ENCODE peak calls at places on chromosomes 16 and 17, in six cellular contexts. One of them, this sample, is unnamed.

GRCh38 chr17:10482252-10482651 is 12.9 kb upstream of the MYH4 start:
- DNase-seq in EH: no peak
- DNase-seq in tibial artery: no peak
- DNase-seq in activated CD4-positive, alpha-beta T cell treated with anti-CD3 and anti-CD28 coated beads, Interleukin-2, amount 50 U/mL, for 4 hours: no peak
- DNase-seq in HEK293T: no peak
- DNase-seq in stimulated activated CD4-positive, alpha-beta T cell treated with anti-CD3 and anti-CD28 coated beads, Interleukin-1b, Interleukin-23, amount 100 ng/mL, for 4 hours: no peak
- DNase-seq in this sample: no peak

GRCh38 chr17:82101767-82102679 is 4.0 kb upstream of the FASN start:
- DNase-seq in EH: no peak
- DNase-seq in tibial artery: no peak
- DNase-seq in activated CD4-positive, alpha-beta T cell treated with anti-CD3 and anti-CD28 coated beads, Interleukin-2, amount 50 U/mL, for 4 hours: no peak
- DNase-seq in HEK293T: no peak
- DNase-seq in stimulated activated CD4-positive, alpha-beta T cell treated with anti-CD3 and anti-CD28 coated beads, Interleukin-1b, Interleukin-23, amount 100 ng/mL, for 4 hours: no peak
- DNase-seq in this sample: no peak

GRCh38 chr17:30124273-30124796 is 7.7 kb downstream of the NSRP1 start:
- DNase-seq in EH: no peak
- DNase-seq in tibial artery: no peak
- DNase-seq in activated CD4-positive, alpha-beta T cell treated with anti-CD3 and anti-CD28 coated beads, Interleukin-2, amount 50 U/mL, for 4 hours: no peak
- DNase-seq in HEK293T: no peak
- DNase-seq in stimulated activated CD4-positive, alpha-beta T cell treated with anti-CD3 and anti-CD28 coated beads, Interleukin-1b, Interleukin-23, amount 100 ng/mL, for 4 hours: no peak
- DNase-seq in this sample: no peak

GRCh38 chr16:181668-182021 is 1.4 kb downstream of the HBQ1 start:
- DNase-seq in EH: peak
- DNase-seq in tibial artery: no peak
- DNase-seq in activated CD4-positive, alpha-beta T cell treated with anti-CD3 and anti-CD28 coated beads, Interleukin-2, amount 50 U/mL, for 4 hours: no peak
- DNase-seq in HEK293T: no peak
- DNase-seq in stimulated activated CD4-positive, alpha-beta T cell treated with anti-CD3 and anti-CD28 coated beads, Interleukin-1b, Interleukin-23, amount 100 ng/mL, for 4 hours: no peak
- DNase-seq in this sample: no peak

GRCh38 chr17:6592193-6592592 is 35.8 kb upstream of the PITPNM3 start:
- DNase-seq in EH: no peak
- DNase-seq in tibial artery: no peak
- DNase-seq in activated CD4-positive, alpha-beta T cell treated with anti-CD3 and anti-CD28 coated beads, Interleukin-2, amount 50 U/mL, for 4 hours: no peak
- DNase-seq in HEK293T: no peak
- DNase-seq in stimulated activated CD4-positive, alpha-beta T cell treated with anti-CD3 and anti-CD28 coated beads, Interleukin-1b, Interleukin-23, amount 100 ng/mL, for 4 hours: no peak
- DNase-seq in this sample: no peak

GRCh38 chr16:56611281-56611833 is 3.0 kb downstream of the MT2A start:
- DNase-seq in EH: peak
- DNase-seq in tibial artery: peak
- DNase-seq in activated CD4-positive, alpha-beta T cell treated with anti-CD3 and anti-CD28 coated beads, Interleukin-2, amount 50 U/mL, for 4 hours: no peak
- DNase-seq in HEK293T: no peak
- DNase-seq in stimulated activated CD4-positive, alpha-beta T cell treated with anti-CD3 and anti-CD28 coated beads, Interleukin-1b, Interleukin-23, amount 100 ng/mL, for 4 hours: no peak
- DNase-seq in this sample: no peak

GRCh38 chr17:42315402-42316156 is 27.3 kb downstream of the STAT5A start:
- DNase-seq in EH: no peak
- DNase-seq in tibial artery: no peak
- DNase-seq in activated CD4-positive, alpha-beta T cell treated with anti-CD3 and anti-CD28 coated beads, Interleukin-2, amount 50 U/mL, for 4 hours: no peak
- DNase-seq in HEK293T: no peak
- DNase-seq in stimulated activated CD4-positive, alpha-beta T cell treated with anti-CD3 and anti-CD28 coated beads, Interleukin-1b, Interleukin-23, amount 100 ng/mL, for 4 hours: no peak
- DNase-seq in this sample: no peak

GRCh38 chr17:80482555-80483308 is 6.3 kb upstream of the NPTX1 start:
- DNase-seq in EH: no peak
- DNase-seq in tibial artery: no peak
- DNase-seq in activated CD4-positive, alpha-beta T cell treated with anti-CD3 and anti-CD28 coated beads, Interleukin-2, amount 50 U/mL, for 4 hours: no peak
- DNase-seq in HEK293T: no peak
- DNase-seq in stimulated activated CD4-positive, alpha-beta T cell treated with anti-CD3 and anti-CD28 coated beads, Interleukin-1b, Interleukin-23, amount 100 ng/mL, for 4 hours: no peak
- DNase-seq in this sample: no peak

GRCh38 chr17:59620518-59621259 is 994 bp downstream of the CLTC start:
- DNase-seq in EH: peak
- DNase-seq in tibial artery: peak
- DNase-seq in activated CD4-positive, alpha-beta T cell treated with anti-CD3 and anti-CD28 coated beads, Interleukin-2, amount 50 U/mL, for 4 hours: peak
- DNase-seq in HEK293T: peak
- DNase-seq in stimulated activated CD4-positive, alpha-beta T cell treated with anti-CD3 and anti-CD28 coated beads, Interleukin-1b, Interleukin-23, amount 100 ng/mL, for 4 hours: peak
- DNase-seq in this sample: peak

GRCh38 chr16:14362774-14363371 is 267.2 kb downstream of the PARN start:
- DNase-seq in EH: peak
- DNase-seq in tibial artery: no peak
- DNase-seq in activated CD4-positive, alpha-beta T cell treated with anti-CD3 and anti-CD28 coated beads, Interleukin-2, amount 50 U/mL, for 4 hours: no peak
- DNase-seq in HEK293T: no peak
- DNase-seq in stimulated activated CD4-positive, alpha-beta T cell treated with anti-CD3 and anti-CD28 coated beads, Interleukin-1b, Interleukin-23, amount 100 ng/mL, for 4 hours: no peak
- DNase-seq in this sample: no peak

GRCh38 chr16:3528406-3528805 is 27.6 kb downstream of the CLUAP1 start:
- DNase-seq in EH: no peak
- DNase-seq in tibial artery: peak
- DNase-seq in activated CD4-positive, alpha-beta T cell treated with anti-CD3 and anti-CD28 coated beads, Interleukin-2, amount 50 U/mL, for 4 hours: no peak
- DNase-seq in HEK293T: no peak
- DNase-seq in stimulated activated CD4-positive, alpha-beta T cell treated with anti-CD3 and anti-CD28 coated beads, Interleukin-1b, Interleukin-23, amount 100 ng/mL, for 4 hours: no peak
- DNase-seq in this sample: no peak

GRCh38 chr16:6111390-6111789 is 1013.8 kb upstream of the EEF2KMT start:
- DNase-seq in EH: peak
- DNase-seq in tibial artery: no peak
- DNase-seq in activated CD4-positive, alpha-beta T cell treated with anti-CD3 and anti-CD28 coated beads, Interleukin-2, amount 50 U/mL, for 4 hours: no peak
- DNase-seq in HEK293T: no peak
- DNase-seq in stimulated activated CD4-positive, alpha-beta T cell treated with anti-CD3 and anti-CD28 coated beads, Interleukin-1b, Interleukin-23, amount 100 ng/mL, for 4 hours: no peak
- DNase-seq in this sample: no peak

GRCh38 chr16:2860826-2861567 is 3.0 kb upstream of the PRSS22 start:
- DNase-seq in EH: peak
- DNase-seq in tibial artery: peak
- DNase-seq in activated CD4-positive, alpha-beta T cell treated with anti-CD3 and anti-CD28 coated beads, Interleukin-2, amount 50 U/mL, for 4 hours: no peak
- DNase-seq in HEK293T: no peak
- DNase-seq in stimulated activated CD4-positive, alpha-beta T cell treated with anti-CD3 and anti-CD28 coated beads, Interleukin-1b, Interleukin-23, amount 100 ng/mL, for 4 hours: no peak
- DNase-seq in this sample: no peak

This sample was measured in T-helper 1 cell.